ENCODE peak calls at places on chromosome 12, in nine cellular contexts. K is fibroblast of lung, H is uterus, Z is cardiac muscle cell, L is esophagus squamous epithelium, O is osteoblast, B is heart left ventricle, M is heart right ventricle, U is testis. I is an unnamed sample. For H3K4me1, the result is how much of the 10 kb centered on the place peaks cover.

GRCh38 chr12:26979733-26980132 is 34.5 kb downstream of the TM7SF3 start:
- DNase-seq in H (no peak), M (no peak), K (no peak), O (no peak), B (no peak), Z (no peak), L (no peak), U (no peak), I (no peak)

GRCh38 chr12:115860619-115861018 is 416.9 kb downstream of the MED13L start:
- DNase-seq in O (no peak), Z (no peak), H (no peak), B (no peak), K (no peak), M (no peak), L (no peak), U (no peak), I (no peak)

GRCh38 chr12:10941916-10942607 is 3.0 kb upstream of the TAS2R14 start:
- DNase-seq in O (no peak), M (no peak), U (no peak), B (no peak), H (no peak), K (peak), Z (no peak), L (no peak), I (no peak)

GRCh38 chr12:30979371-30980259 is 53.1 kb downstream of the TSPAN11 start:
- DNase-seq in O (peak), Z (no peak), M (no peak), H (no peak), U (no peak), L (no peak), K (peak), B (no peak), I (no peak)

GRCh38 chr12:26770239-26771070 is 62.5 kb downstream of the ITPR2 start:
- DNase-seq in M (no peak), H (no peak), U (no peak), B (no peak), O (no peak), L (no peak), Z (no peak), K (no peak), I (no peak)

GRCh38 chr12:22283006-22283506 is 51.5 kb downstream of the ST8SIA1 start:
- DNase-seq in U (no peak), Z (no peak), O (no peak), B (no peak), H (no peak), K (peak), L (no peak), M (no peak), I (no peak)

GRCh38 chr12:31868980-31869379 is 90.2 kb upstream of the RESF1 start:
- DNase-seq in Z (peak), L (no peak), K (peak), M (peak), O (no peak), B (peak), H (peak), U (peak), I (no peak)

GRCh38 chr12:133190176-133190575 is 8.9 kb downstream of the ZNF268 start:
- DNase-seq in M (no peak), K (no peak), U (no peak), L (no peak), B (no peak), H (no peak), O (no peak), Z (no peak), I (no peak)

GRCh38 chr12:40691913-40692616 is at the start of gene CNTN1:
- DNase-seq in Z (peak), L (no peak), K (peak), U (peak), M (no peak), B (no peak), O (no peak), H (peak), I (peak)

GRCh38 chr12:15116073-15116472 is 105.1 kb downstream of the RERG start:
- DNase-seq in B (no peak), L (no peak), O (no peak), K (no peak), Z (no peak), U (peak), H (peak), M (no peak), I (peak)

GRCh38 chr12:1838223-1838993 is 18.0 kb downstream of the LRTM2 start:
- DNase-seq in B (no peak), O (peak), H (no peak), U (no peak), M (no peak), K (peak), L (no peak), Z (no peak), I (no peak)

GRCh38 chr12:56630180-56630632 is at the start of gene BAZ2A:
- DNase-seq in Z (peak), O (peak), K (peak), H (peak), L (no peak), M (peak), U (peak), B (peak), I (peak)

GRCh38 chr12:41983896-41984295 is 160.8 kb downstream of the GXYLT1 start:
- DNase-seq in U (no peak), O (no peak), B (no peak), M (no peak), K (no peak), Z (no peak), H (no peak), L (no peak), I (no peak)

GRCh38 chr12:42326466-42327226 is 679 bp downstream of the PPHLN1 start:
- DNase-seq in Z (peak), O (peak), U (peak), L (no peak), B (no peak), H (no peak), K (peak), M (no peak), I (no peak)

GRCh38 chr12:118543651-118544050 is 167.3 kb downstream of the SUDS3 start:
- DNase-seq in H (no peak), M (no peak), L (no peak), K (no peak), Z (no peak), B (no peak), O (no peak), U (no peak), I (no peak)

DNA sequence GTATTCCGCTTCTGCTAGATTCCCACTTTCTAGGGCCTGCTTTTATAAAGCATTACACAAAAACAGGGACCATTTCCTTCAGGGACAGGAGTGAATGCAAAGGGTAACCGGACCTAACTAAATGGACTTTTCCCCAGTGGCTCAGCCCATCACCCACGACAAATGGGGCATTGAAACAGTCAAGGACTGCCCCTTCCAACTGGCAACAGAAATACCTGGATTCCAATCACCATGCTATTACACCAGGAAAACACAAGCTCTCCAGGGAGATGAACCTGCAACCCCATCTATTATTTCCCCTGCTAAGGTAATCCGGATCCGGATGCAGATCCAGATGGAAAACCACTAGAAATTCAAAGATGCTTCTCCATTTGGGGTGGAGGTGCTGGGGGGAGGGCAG is 1.0 kb downstream of the MPHOSPH9 start:
- DNase-seq in M (no peak), K (no peak), U (no peak), H (no peak), B (no peak), L (no peak), O (peak), Z (no peak), I (no peak)
- H3K4me1 ChIP-seq in M (under half), K (under half), U (under half), H (under half), B (under half), L (under half), O (under half), Z (under half), I (under half)

DNA sequence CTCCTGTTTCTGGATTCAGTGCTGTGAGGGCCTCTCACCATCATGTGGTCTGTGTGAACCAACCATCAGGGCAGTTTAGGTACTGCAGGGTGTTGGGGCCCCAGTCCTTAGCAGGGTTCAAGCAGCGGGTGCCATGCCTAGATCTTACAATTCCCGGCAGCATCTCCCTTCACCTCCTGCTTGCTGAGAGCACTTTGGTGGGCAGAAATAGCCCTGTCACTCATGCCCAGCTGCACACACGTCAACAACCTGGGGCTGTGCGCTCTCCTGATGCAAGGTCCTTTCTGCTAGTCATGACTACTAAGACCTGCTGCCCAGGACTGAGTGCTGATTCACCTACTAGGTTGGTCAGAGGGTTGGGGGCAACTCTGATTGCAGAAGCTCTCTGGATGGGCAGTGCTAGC is 72.1 kb downstream of the NINJ2 start:
- DNase-seq in O (no peak), B (peak), H (no peak), M (peak), L (no peak), Z (peak), K (no peak), U (no peak), I (no peak)
- H3K4me3 ChIP-seq in O (no peak), B (no peak), H (no peak), M (no peak), L (no peak), Z (no peak), K (no peak), U (no peak), I (no peak)

GRCh38 chr12:82019533-82019932 is 260.4 kb upstream of the PPFIA2 start:
- DNase-seq in H (no peak), O (no peak), M (no peak), B (no peak), L (no peak), K (peak), U (peak), Z (no peak), I (no peak)
- TF ChIP-seq CTCF in H (no peak), O (no peak), M (no peak), B (no peak), L (no peak), K (no peak), U (peak), Z (peak), I (no peak)

GRCh38 chr12:65894624-65895023 is 70.3 kb downstream of the HMGA2 start:
- DNase-seq in O (no peak), B (no peak), M (no peak), K (no peak), Z (no peak), U (no peak), H (no peak), L (no peak), I (no peak)
- H3K4me1 ChIP-seq in O (half or more), B (under half), M (under half), K (under half), Z (under half), U (under half), H (under half), L (under half), I (under half)

GRCh38 chr12:113186666-113187325 is 1.3 kb downstream of the RITA1 start:
- DNase-seq in M (no peak), K (no peak), U (no peak), L (no peak), B (no peak), Z (no peak), H (no peak), O (no peak), I (no peak)
- H3K4me3 ChIP-seq in M (peak), K (peak), U (no peak), L (no peak), B (peak), Z (no peak), H (no peak), O (peak), I (peak)

I was measured in tibial artery.